ENCODE peak calls at places on chromosomes 11 and 22, in five cellular contexts. One of them, this sample, is unnamed.

GRCh38 chr11:35035894-35036408 is 103.0 kb upstream of the CD44 start:
- DNase-seq in GM12878: peak
- DNase-seq in K562: peak
- DNase-seq in SK-N-SH: no peak
- DNase-seq in HCT116: no peak
- DNase-seq in this sample: no peak

GRCh38 chr22:21447694-21448402 is 19.3 kb upstream of the TMEM191C start:
- DNase-seq in SK-N-SH: peak
- DNase-seq in GM12878: no peak
- DNase-seq in K562: peak
- DNase-seq in HCT116: no peak
- DNase-seq in this sample: no peak

GRCh38 chr22:28247667-28248363 is 328.8 kb upstream of the PITPNB start:
- DNase-seq in K562: peak
- DNase-seq in SK-N-SH: peak
- DNase-seq in HCT116: no peak
- DNase-seq in GM12878: no peak
- DNase-seq in this sample: no peak

GRCh38 chr22:25563757-25564319 is 637 bp upstream of the GRK3 start:
- DNase-seq in SK-N-SH: no peak
- DNase-seq in HCT116: no peak
- DNase-seq in GM12878: no peak
- DNase-seq in K562: peak
- DNase-seq in this sample: no peak

GRCh38 chr11:118353084-118353710 is 6.2 kb upstream of the UBE4A start:
- DNase-seq in GM12878: no peak
- DNase-seq in HCT116: no peak
- DNase-seq in SK-N-SH: peak
- DNase-seq in K562: peak
- DNase-seq in this sample: peak

GRCh38 chr11:83335446-83336070 is 49.4 kb upstream of the CCDC90B start:
- DNase-seq in K562: no peak
- DNase-seq in GM12878: no peak
- DNase-seq in HCT116: no peak
- DNase-seq in SK-N-SH: no peak
- DNase-seq in this sample: peak

GRCh38 chr11:119194811-119195210 is 9.5 kb downstream of the NHERF4 start:
- DNase-seq in SK-N-SH: no peak
- DNase-seq in HCT116: no peak
- DNase-seq in K562: no peak
- DNase-seq in GM12878: no peak
- DNase-seq in this sample: no peak

GRCh38 chr11:70399681-70400112 is 1.4 kb downstream of the CTTN start:
- DNase-seq in K562: peak
- DNase-seq in HCT116: peak
- DNase-seq in GM12878: no peak
- DNase-seq in SK-N-SH: peak
- DNase-seq in this sample: peak

GRCh38 chr11:77135069-77135468 is 7.0 kb downstream of the MYO7A start:
- DNase-seq in K562: no peak
- DNase-seq in GM12878: no peak
- DNase-seq in HCT116: no peak
- DNase-seq in SK-N-SH: no peak
- DNase-seq in this sample: no peak

GRCh38 chr11:17012712-17013547 is 1.3 kb downstream of the PLEKHA7 start:
- DNase-seq in SK-N-SH: no peak
- DNase-seq in GM12878: no peak
- DNase-seq in K562: no peak
- DNase-seq in HCT116: peak
- DNase-seq in this sample: peak

GRCh38 chr22:41668971-41669911 is 19.4 kb downstream of the SNU13 start:
- DNase-seq in SK-N-SH: no peak
- DNase-seq in K562: no peak
- DNase-seq in GM12878: no peak
- DNase-seq in HCT116: no peak
- DNase-seq in this sample: no peak

GRCh38 chr11:128854801-128855200 is 12.3 kb downstream of the KCNJ1 start:
- DNase-seq in GM12878: no peak
- DNase-seq in SK-N-SH: no peak
- DNase-seq in K562: no peak
- DNase-seq in HCT116: no peak
- DNase-seq in this sample: no peak

GRCh38 chr11:31987118-31988005 is 103.5 kb upstream of the RCN1 start:
- DNase-seq in SK-N-SH: peak
- DNase-seq in GM12878: no peak
- DNase-seq in HCT116: no peak
- DNase-seq in K562: no peak
- DNase-seq in this sample: no peak

GRCh38 chr11:63906585-63906984 is 10.4 kb downstream of the RCOR2 start:
- DNase-seq in HCT116: no peak
- DNase-seq in K562: peak
- DNase-seq in GM12878: no peak
- DNase-seq in SK-N-SH: peak
- DNase-seq in this sample: peak

GRCh38 chr11:65404210-65404609 is 17.8 kb downstream of the FRMD8 start:
- DNase-seq in SK-N-SH: no peak
- DNase-seq in K562: no peak
- DNase-seq in GM12878: no peak
- DNase-seq in HCT116: no peak
- DNase-seq in this sample: no peak

GRCh38 chr11:1735271-1735670 is 15.1 kb downstream of the IFITM10 start:
- DNase-seq in SK-N-SH: no peak
- DNase-seq in K562: no peak
- DNase-seq in HCT116: no peak
- DNase-seq in GM12878: no peak
- DNase-seq in this sample: peak

GRCh38 chr11:121741954-121742361 is 289.2 kb upstream of the SORL1-AS1 start:
- DNase-seq in SK-N-SH: peak
- DNase-seq in K562: no peak
- DNase-seq in HCT116: no peak
- DNase-seq in GM12878: no peak
- DNase-seq in this sample: no peak

GRCh38 chr11:61777234-61778090 is 14.9 kb downstream of the TMEM258 start:
- DNase-seq in SK-N-SH: peak
- DNase-seq in K562: no peak
- DNase-seq in GM12878: no peak
- DNase-seq in HCT116: no peak
- DNase-seq in this sample: no peak

GRCh38 chr11:68402355-68403031 is 58.1 kb upstream of the PPP6R3 start:
- DNase-seq in SK-N-SH: no peak
- DNase-seq in HCT116: no peak
- DNase-seq in K562: no peak
- DNase-seq in GM12878: no peak
- DNase-seq in this sample: no peak

GRCh38 chr11:108069947-108070346 is 51.4 kb upstream of the ACAT1 start:
- DNase-seq in GM12878: peak
- DNase-seq in HCT116: no peak
- DNase-seq in K562: no peak
- DNase-seq in SK-N-SH: no peak
- DNase-seq in this sample: no peak

GRCh38 chr11:128901655-128902514 is 10.7 kb downstream of the KCNJ5 start:
- DNase-seq in SK-N-SH: no peak
- DNase-seq in GM12878: no peak
- DNase-seq in K562: no peak
- DNase-seq in HCT116: no peak
- DNase-seq in this sample: no peak

GRCh38 chr11:65817815-65818680 is 15.7 kb upstream of the SNX32 start:
- DNase-seq in SK-N-SH: peak
- DNase-seq in K562: peak
- DNase-seq in HCT116: peak
- DNase-seq in GM12878: no peak
- DNase-seq in this sample: peak

GRCh38 chr11:129268371-129268770 is 76.2 kb upstream of the ARHGAP32 start:
- DNase-seq in K562: no peak
- DNase-seq in HCT116: no peak
- DNase-seq in SK-N-SH: no peak
- DNase-seq in GM12878: no peak
- DNase-seq in this sample: no peak

GRCh38 chr11:373716-374551 is 4.6 kb downstream of the B4GALNT4 start:
- DNase-seq in K562: no peak
- DNase-seq in GM12878: no peak
- DNase-seq in HCT116: no peak
- DNase-seq in SK-N-SH: no peak
- DNase-seq in this sample: no peak

GRCh38 chr22:38754247-38755154 is 1.3 kb downstream of the SUN2 start:
- DNase-seq in K562: peak
- DNase-seq in HCT116: no peak
- DNase-seq in SK-N-SH: no peak
- DNase-seq in GM12878: no peak
- DNase-seq in this sample: peak

GRCh38 chr11:94897330-94897768 is 76.0 kb downstream of the CWC15 start:
- DNase-seq in K562: peak
- DNase-seq in GM12878: no peak
- DNase-seq in HCT116: peak
- DNase-seq in SK-N-SH: peak
- DNase-seq in this sample: peak
- TF ChIP-seq JUND in K562: no peak
- TF ChIP-seq JUND in GM12878: no peak
- TF ChIP-seq JUND in HCT116: no peak
- TF ChIP-seq JUND in SK-N-SH: no peak
- TF ChIP-seq JUND in this sample: no peak

GRCh38 chr11:95877288-95877687 is 46.6 kb downstream of the MTMR2 start:
- DNase-seq in HCT116: no peak
- DNase-seq in K562: no peak
- DNase-seq in SK-N-SH: no peak
- DNase-seq in GM12878: no peak
- DNase-seq in this sample: no peak
- TF ChIP-seq JUND in HCT116: no peak
- TF ChIP-seq JUND in K562: no peak
- TF ChIP-seq JUND in SK-N-SH: peak
- TF ChIP-seq JUND in GM12878: no peak
- TF ChIP-seq JUND in this sample: no peak

DNA sequence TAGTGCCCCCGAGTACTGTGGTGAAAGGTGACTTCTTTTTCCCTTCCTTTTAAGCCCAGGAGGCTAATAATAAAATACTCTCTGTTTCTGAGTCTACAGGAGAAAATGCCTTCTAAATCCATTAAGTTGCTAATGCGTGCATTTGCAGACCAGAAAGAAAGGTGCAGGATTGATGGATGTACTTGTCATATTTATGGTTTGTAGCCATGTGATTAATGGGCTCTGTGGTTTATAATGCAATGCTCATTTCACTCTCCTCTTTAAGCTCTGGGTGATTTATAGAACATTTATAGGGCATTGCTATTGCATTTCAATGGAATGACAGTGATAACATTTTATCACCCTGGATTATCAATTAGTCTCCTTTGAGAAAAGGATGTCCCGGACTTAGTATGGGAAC is 82.9 kb upstream of the HMGXB4 start:
- DNase-seq in HCT116: no peak
- DNase-seq in GM12878: no peak
- DNase-seq in K562: no peak
- DNase-seq in SK-N-SH: no peak
- DNase-seq in this sample: no peak
- TF ChIP-seq JUND in HCT116: no peak
- TF ChIP-seq JUND in GM12878: no peak
- TF ChIP-seq JUND in K562: no peak
- TF ChIP-seq JUND in SK-N-SH: no peak
- TF ChIP-seq JUND in this sample: no peak

GRCh38 chr11:72305077-72305476 is 61.1 kb upstream of the PHOX2A start:
- DNase-seq in SK-N-SH: no peak
- DNase-seq in K562: no peak
- DNase-seq in GM12878: no peak
- DNase-seq in HCT116: no peak
- DNase-seq in this sample: no peak

GRCh38 chr11:72308226-72309073 is 64.5 kb upstream of the PHOX2A start:
- DNase-seq in HCT116: no peak
- DNase-seq in GM12878: no peak
- DNase-seq in SK-N-SH: peak
- DNase-seq in K562: peak
- DNase-seq in this sample: no peak

GRCh38 chr11:72309074-72309598 is 65.2 kb upstream of the PHOX2A start:
- DNase-seq in GM12878: no peak
- DNase-seq in K562: no peak
- DNase-seq in SK-N-SH: no peak
- DNase-seq in HCT116: no peak
- DNase-seq in this sample: no peak

GRCh38 chr11:72307439-72307838 is 63.5 kb upstream of the PHOX2A start:
- DNase-seq in K562: no peak
- DNase-seq in SK-N-SH: peak
- DNase-seq in GM12878: no peak
- DNase-seq in HCT116: no peak
- DNase-seq in this sample: no peak

DNA sequence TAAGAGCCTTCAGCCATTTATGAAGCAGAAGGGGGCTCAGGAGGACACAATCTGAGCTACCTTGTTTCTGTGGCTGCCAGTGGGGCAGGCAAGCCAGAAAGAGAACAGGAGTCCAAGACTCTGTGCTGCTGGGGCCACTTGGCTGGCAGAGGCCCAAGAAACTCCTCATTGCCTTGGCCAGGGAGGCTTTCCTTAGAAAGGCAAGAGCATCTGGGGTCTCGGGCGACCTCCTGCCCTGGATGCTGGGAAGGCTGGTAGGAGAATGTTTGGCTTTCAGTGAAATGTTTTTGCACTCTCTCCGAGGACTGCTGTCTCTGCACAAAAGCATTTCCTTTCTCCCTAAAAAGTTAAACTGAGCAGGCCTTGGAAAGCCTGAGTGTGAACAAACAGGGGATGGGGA is 62.2 kb upstream of the PHOX2A start:
- DNase-seq in HCT116: no peak
- DNase-seq in GM12878: no peak
- DNase-seq in K562: no peak
- DNase-seq in SK-N-SH: no peak
- DNase-seq in this sample: no peak
- TF ChIP-seq JUND in HCT116: no peak
- TF ChIP-seq JUND in GM12878: no peak
- TF ChIP-seq JUND in K562: no peak
- TF ChIP-seq JUND in SK-N-SH: no peak
- TF ChIP-seq JUND in this sample: no peak

DNA sequence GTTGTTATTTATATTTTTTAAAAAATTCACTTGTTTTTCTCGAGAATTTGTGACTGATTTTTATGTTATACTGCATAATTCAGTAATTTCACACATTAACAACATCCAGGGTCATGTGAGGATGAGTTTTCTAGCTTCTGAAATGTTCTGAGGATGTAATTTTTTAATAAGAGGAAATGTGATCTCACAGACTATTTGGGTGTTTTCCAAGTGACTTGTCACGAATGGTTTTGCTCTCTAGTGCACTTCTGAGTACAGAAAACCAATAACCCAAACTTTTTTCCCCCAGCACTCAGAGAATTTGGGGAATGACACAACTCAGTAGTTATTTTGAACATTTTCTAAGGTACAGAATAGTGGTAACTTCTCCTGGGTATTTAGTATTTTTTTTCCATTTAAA is 821.1 kb upstream of the ARHGAP42 start:
- DNase-seq in SK-N-SH: no peak
- DNase-seq in GM12878: no peak
- DNase-seq in K562: no peak
- DNase-seq in HCT116: no peak
- DNase-seq in this sample: no peak
- TF ChIP-seq JUND in SK-N-SH: no peak
- TF ChIP-seq JUND in GM12878: no peak
- TF ChIP-seq JUND in K562: no peak
- TF ChIP-seq JUND in HCT116: no peak
- TF ChIP-seq JUND in this sample: no peak